ENCODE peak calls at places on chromosomes 3 and 15, in five cellular contexts. One of them, this sample, is unnamed. For H3K4me1, the result is how much of the 10 kb centered on the place peaks cover.

GRCh38 chr3:155416500-155417118 is 123.1 kb upstream of the STRIT1 start:
- DNase-seq in A549: peak
- DNase-seq in HCT116: no peak
- DNase-seq in stomach: no peak
- DNase-seq in prostate gland: no peak
- DNase-seq in this sample: no peak

GRCh38 chr3:118577055-118577759 is 457.4 kb downstream of the IGSF11 start:
- DNase-seq in stomach: no peak
- DNase-seq in A549: no peak
- DNase-seq in prostate gland: no peak
- DNase-seq in HCT116: no peak
- DNase-seq in this sample: peak

GRCh38 chr3:23805881-23806321 is at the start of gene UBE2E1:
- DNase-seq in prostate gland: peak
- DNase-seq in A549: peak
- DNase-seq in HCT116: peak
- DNase-seq in stomach: peak
- DNase-seq in this sample: peak

GRCh38 chr3:177835917-177836316 is 638.6 kb upstream of the TBL1XR1 start:
- DNase-seq in HCT116: no peak
- DNase-seq in A549: no peak
- DNase-seq in prostate gland: no peak
- DNase-seq in stomach: no peak
- DNase-seq in this sample: no peak

GRCh38 chr15:43204016-43204901 is 16.6 kb downstream of the EPB42 start:
- DNase-seq in prostate gland: peak
- DNase-seq in stomach: peak
- DNase-seq in A549: peak
- DNase-seq in HCT116: peak
- DNase-seq in this sample: peak

GRCh38 chr3:14329116-14329830 is 73.1 kb upstream of the SLC6A6 start:
- DNase-seq in stomach: peak
- DNase-seq in A549: no peak
- DNase-seq in HCT116: no peak
- DNase-seq in prostate gland: no peak
- DNase-seq in this sample: no peak

GRCh38 chr3:18216996-18217395 is 208.1 kb downstream of the SATB1 start:
- DNase-seq in HCT116: no peak
- DNase-seq in prostate gland: no peak
- DNase-seq in stomach: no peak
- DNase-seq in A549: no peak
- DNase-seq in this sample: no peak

GRCh38 chr15:58566029-58566428 is 134.2 kb downstream of the LIPC start:
- DNase-seq in HCT116: no peak
- DNase-seq in prostate gland: no peak
- DNase-seq in stomach: no peak
- DNase-seq in A549: no peak
- DNase-seq in this sample: no peak

GRCh38 chr3:151909720-151910405 is 36.4 kb downstream of the SUCNR1 start:
- DNase-seq in HCT116: no peak
- DNase-seq in stomach: no peak
- DNase-seq in A549: no peak
- DNase-seq in prostate gland: no peak
- DNase-seq in this sample: no peak

GRCh38 chr3:112734718-112735350 is 93.9 kb upstream of the CCDC80 start:
- DNase-seq in HCT116: peak
- DNase-seq in stomach: peak
- DNase-seq in prostate gland: peak
- DNase-seq in A549: peak
- DNase-seq in this sample: peak

GRCh38 chr15:68775671-68776476 is 44.8 kb downstream of the ANP32A start:
- DNase-seq in HCT116: no peak
- DNase-seq in stomach: peak
- DNase-seq in A549: no peak
- DNase-seq in prostate gland: no peak
- DNase-seq in this sample: peak

GRCh38 chr3:26118165-26118564 is 328.3 kb downstream of the OXSM start:
- DNase-seq in HCT116: no peak
- DNase-seq in stomach: no peak
- DNase-seq in A549: no peak
- DNase-seq in prostate gland: no peak
- DNase-seq in this sample: no peak

GRCh38 chr3:44883999-44884431 is 9.6 kb downstream of the TGM4 start:
- DNase-seq in prostate gland: no peak
- DNase-seq in HCT116: peak
- DNase-seq in A549: peak
- DNase-seq in stomach: no peak
- DNase-seq in this sample: no peak

GRCh38 chr3:57652203-57652602 is 40.7 kb downstream of the DENND6A start:
- DNase-seq in HCT116: no peak
- DNase-seq in prostate gland: no peak
- DNase-seq in A549: no peak
- DNase-seq in stomach: no peak
- DNase-seq in this sample: no peak

GRCh38 chr3:98733055-98733777 is 29.9 kb upstream of the ST3GAL6 start:
- DNase-seq in prostate gland: peak
- DNase-seq in HCT116: no peak
- DNase-seq in A549: no peak
- DNase-seq in stomach: peak
- DNase-seq in this sample: peak

GRCh38 chr15:74432271-74432967 is 1.3 kb downstream of the SEMA7A start:
- DNase-seq in prostate gland: no peak
- DNase-seq in A549: no peak
- DNase-seq in HCT116: no peak
- DNase-seq in stomach: no peak
- DNase-seq in this sample: no peak

GRCh38 chr15:74429784-74430141 is 4.0 kb downstream of the SEMA7A start:
- DNase-seq in prostate gland: no peak
- DNase-seq in A549: no peak
- DNase-seq in stomach: no peak
- DNase-seq in HCT116: no peak
- DNase-seq in this sample: peak

GRCh38 chr15:74431645-74432044 is 2.1 kb downstream of the SEMA7A start:
- DNase-seq in HCT116: no peak
- DNase-seq in A549: no peak
- DNase-seq in stomach: no peak
- DNase-seq in prostate gland: no peak
- DNase-seq in this sample: no peak

GRCh38 chr15:74430510-74430951 is 3.2 kb downstream of the SEMA7A start:
- DNase-seq in prostate gland: no peak
- DNase-seq in stomach: no peak
- DNase-seq in A549: no peak
- DNase-seq in HCT116: no peak
- DNase-seq in this sample: peak

DNA sequence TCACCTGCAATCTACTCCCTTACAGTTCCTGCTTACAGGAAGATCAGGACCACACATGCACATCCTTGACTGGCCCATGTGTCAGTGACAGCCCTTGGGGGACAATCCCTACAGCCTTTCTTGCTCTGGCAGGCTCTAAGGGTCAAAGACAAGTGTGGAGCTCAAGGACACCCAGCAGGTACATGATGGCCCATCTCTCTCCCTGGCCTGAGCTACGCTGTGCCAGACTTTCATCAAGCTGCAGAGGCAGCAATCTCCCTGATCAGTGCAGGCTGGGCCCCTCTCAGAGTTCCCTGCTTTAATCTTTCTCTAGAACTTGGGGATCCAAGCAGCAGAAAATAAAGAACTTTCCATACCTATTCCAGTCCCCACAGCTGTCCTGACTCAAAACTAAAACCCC is 2.6 kb downstream of the SEMA7A start:
- DNase-seq in A549: no peak
- DNase-seq in prostate gland: no peak
- DNase-seq in HCT116: no peak
- DNase-seq in stomach: no peak
- DNase-seq in this sample: no peak
- H3K4me3 ChIP-seq in A549: no peak
- H3K4me3 ChIP-seq in prostate gland: no peak
- H3K4me3 ChIP-seq in HCT116: no peak
- H3K4me3 ChIP-seq in stomach: no peak
- H3K4me3 ChIP-seq in this sample: no peak

DNA sequence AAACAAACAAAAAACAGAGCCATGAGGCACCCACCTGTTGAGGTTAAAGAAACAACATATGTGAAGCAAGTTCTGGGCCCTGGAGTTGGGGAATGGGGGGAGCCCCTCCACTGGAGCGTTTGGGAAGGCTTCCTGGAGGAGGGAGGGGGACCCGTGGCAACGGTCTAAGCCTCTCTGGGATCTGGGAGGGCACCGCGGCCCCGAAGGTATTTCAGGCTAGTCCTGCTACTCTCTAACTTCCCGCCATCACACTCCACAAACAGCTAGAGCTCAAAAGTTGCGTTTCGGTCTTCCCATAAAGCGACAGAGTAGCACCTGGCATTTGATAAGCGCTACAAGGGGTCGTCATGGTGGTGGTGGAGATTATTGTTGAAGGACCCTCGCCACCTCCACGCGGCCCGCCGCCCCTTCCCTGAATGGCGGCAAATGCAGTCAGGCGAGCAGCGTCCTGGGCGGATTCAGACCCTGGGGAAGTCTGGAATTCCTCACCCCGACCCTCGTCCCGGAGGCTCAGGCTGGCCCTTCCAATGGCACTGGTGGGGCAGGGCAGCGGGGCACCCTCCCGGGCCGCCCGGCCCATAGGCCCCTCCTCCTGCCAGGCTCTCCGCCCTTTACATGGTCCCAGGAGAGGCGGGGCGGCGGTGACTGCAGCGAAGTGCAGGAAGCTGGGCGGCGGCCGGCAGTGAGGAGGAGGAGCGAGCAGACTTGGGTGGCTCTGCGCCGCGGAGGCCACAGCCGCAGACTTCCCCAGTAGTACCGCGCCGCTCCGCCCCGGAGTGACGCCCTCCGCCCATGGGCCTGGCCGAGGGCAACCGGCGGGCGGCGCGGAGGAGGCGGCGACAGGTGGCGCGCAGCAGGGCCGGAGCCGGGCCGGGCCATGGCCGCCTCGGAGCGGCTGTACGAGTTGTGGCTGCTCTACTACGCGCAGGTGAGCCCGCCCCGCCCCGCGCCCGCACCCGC is at the start of gene NBEAL2:
- DNase-seq in stomach: peak
- DNase-seq in prostate gland: peak
- DNase-seq in A549: peak
- DNase-seq in HCT116: peak
- DNase-seq in this sample: peak
- TF ChIP-seq POLR2A in stomach: peak
- TF ChIP-seq POLR2A in prostate gland: peak
- TF ChIP-seq POLR2A in A549: peak
- TF ChIP-seq POLR2A in HCT116: peak
- TF ChIP-seq POLR2A in this sample: peak

DNA sequence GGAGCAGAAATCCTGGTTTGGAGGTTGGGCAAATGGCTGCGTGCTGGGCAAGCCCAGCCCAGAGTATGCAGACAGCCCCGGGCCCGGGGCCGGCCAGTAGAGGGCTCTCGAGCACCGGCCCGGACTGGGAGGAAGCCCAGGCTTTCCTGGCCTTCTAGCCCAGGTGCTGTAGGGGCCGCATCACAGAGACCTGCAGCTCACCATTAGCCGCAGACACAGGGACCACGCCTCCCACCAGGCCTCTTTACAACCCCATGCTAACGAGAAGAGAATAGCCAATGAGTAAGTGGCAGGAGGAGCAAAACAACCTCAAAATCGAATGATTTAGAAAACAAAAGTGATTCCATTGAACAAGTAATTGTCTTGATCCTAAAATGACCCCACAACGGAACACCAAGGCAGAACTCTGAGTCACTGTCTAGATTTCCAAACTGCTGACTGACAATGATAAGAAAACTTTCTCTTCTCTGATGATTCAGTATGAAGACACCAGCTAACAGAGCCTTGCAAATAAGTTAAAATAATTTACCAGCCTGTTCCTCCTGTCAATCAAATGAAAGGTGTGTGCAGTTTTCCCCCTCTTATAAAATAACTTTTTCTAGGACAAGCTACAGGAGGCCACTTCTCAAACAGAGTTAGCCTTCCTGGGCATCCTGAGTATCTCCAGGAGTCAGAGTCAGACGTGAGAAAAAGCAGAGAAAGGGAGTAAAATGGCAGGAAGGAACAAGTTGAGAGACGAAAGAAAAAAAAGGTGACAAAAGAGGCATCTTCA is 102.2 kb downstream of the DGKG start:
- DNase-seq in prostate gland: peak
- DNase-seq in HCT116: peak
- DNase-seq in stomach: peak
- DNase-seq in A549: peak
- DNase-seq in this sample: peak
- H3K4me1 ChIP-seq in prostate gland: under half
- H3K4me1 ChIP-seq in HCT116: under half
- H3K4me1 ChIP-seq in stomach: under half
- H3K4me1 ChIP-seq in A549: under half
- H3K4me1 ChIP-seq in this sample: under half

GRCh38 chr3:193372783-193373182 is 5.8 kb downstream of the ATP13A5 start:
- DNase-seq in HCT116: no peak
- DNase-seq in prostate gland: no peak
- DNase-seq in A549: no peak
- DNase-seq in stomach: no peak
- DNase-seq in this sample: no peak
- H3K4me3 ChIP-seq in HCT116: no peak
- H3K4me3 ChIP-seq in prostate gland: no peak
- H3K4me3 ChIP-seq in A549: no peak
- H3K4me3 ChIP-seq in stomach: no peak
- H3K4me3 ChIP-seq in this sample: no peak

GRCh38 chr3:154105218-154105975 is 15.8 kb upstream of the ARHGEF26 start:
- DNase-seq in A549: no peak
- DNase-seq in prostate gland: no peak
- DNase-seq in stomach: no peak
- DNase-seq in HCT116: no peak
- DNase-seq in this sample: no peak

GRCh38 chr3:154095832-154096421 is 25.3 kb upstream of the ARHGEF26 start:
- DNase-seq in stomach: no peak
- DNase-seq in HCT116: peak
- DNase-seq in A549: peak
- DNase-seq in prostate gland: no peak
- DNase-seq in this sample: no peak

GRCh38 chr3:154100556-154100955 is 20.6 kb upstream of the ARHGEF26 start:
- DNase-seq in A549: no peak
- DNase-seq in prostate gland: no peak
- DNase-seq in stomach: no peak
- DNase-seq in HCT116: no peak
- DNase-seq in this sample: no peak

GRCh38 chr3:154098396-154098795 is 22.8 kb upstream of the ARHGEF26 start:
- DNase-seq in prostate gland: no peak
- DNase-seq in HCT116: no peak
- DNase-seq in A549: no peak
- DNase-seq in stomach: no peak
- DNase-seq in this sample: no peak

DNA sequence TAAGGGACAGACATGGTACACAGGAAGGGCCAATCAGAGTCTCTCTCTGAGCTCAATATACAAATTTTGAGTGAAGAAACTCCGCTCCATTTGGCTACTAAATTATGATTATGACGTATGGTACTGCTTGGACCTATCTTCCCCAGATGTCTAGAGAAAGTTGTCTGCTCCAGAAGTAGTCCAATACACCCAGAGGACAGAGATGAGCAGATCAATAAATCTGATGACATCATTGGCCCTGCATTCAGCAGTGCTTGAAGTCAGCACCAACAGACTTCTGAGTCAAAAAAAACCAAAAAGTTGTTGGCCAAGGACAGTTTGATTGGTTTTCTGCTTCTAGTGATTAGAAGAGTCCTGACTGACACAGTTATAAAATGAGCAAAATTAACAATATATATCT is 19.9 kb upstream of the ARHGEF26 start:
- DNase-seq in HCT116: no peak
- DNase-seq in stomach: no peak
- DNase-seq in prostate gland: no peak
- DNase-seq in A549: no peak
- DNase-seq in this sample: no peak
- TF ChIP-seq POLR2A in HCT116: no peak
- TF ChIP-seq POLR2A in stomach: no peak
- TF ChIP-seq POLR2A in prostate gland: no peak
- TF ChIP-seq POLR2A in A549: no peak
- TF ChIP-seq POLR2A in this sample: no peak

This sample was measured in heart left ventricle.